ENCODE peak calls at places on chromosomes 2 and 18, in four cellular contexts. One of them, this sample, is unnamed.

GRCh38 chr2:58560531-58560930 is 319.4 kb upstream of the FANCL start:
- DNase-seq in K562: no peak
- DNase-seq in IMR-90: no peak
- DNase-seq in HepG2: no peak
- DNase-seq in this sample: no peak

GRCh38 chr2:70534183-70534836 is 19.3 kb downstream of the TGFA start:
- DNase-seq in K562: no peak
- DNase-seq in IMR-90: no peak
- DNase-seq in HepG2: no peak
- DNase-seq in this sample: no peak

GRCh38 chr18:13471971-13472628 is 253.5 kb downstream of the LDLRAD4 start:
- DNase-seq in K562: no peak
- DNase-seq in IMR-90: no peak
- DNase-seq in HepG2: peak; percentile 86
- DNase-seq in this sample: no peak

GRCh38 chr18:23069481-23069880 is 65.8 kb upstream of the CABLES1 start:
- DNase-seq in K562: no peak
- DNase-seq in IMR-90: no peak
- DNase-seq in HepG2: no peak
- DNase-seq in this sample: no peak

GRCh38 chr2:161625996-161626395 is 1.8 kb downstream of the SLC4A10 start:
- DNase-seq in K562: no peak
- DNase-seq in IMR-90: no peak
- DNase-seq in HepG2: no peak
- DNase-seq in this sample: no peak

GRCh38 chr2:60843006-60843405 is 38.4 kb upstream of the REL start:
- DNase-seq in K562: no peak
- DNase-seq in IMR-90: no peak
- DNase-seq in HepG2: no peak
- DNase-seq in this sample: no peak

GRCh38 chr18:59357928-59358327 is 1.1 kb downstream of the LMAN1 start:
- DNase-seq in K562: peak; percentile 28
- DNase-seq in IMR-90: peak; percentile 92
- DNase-seq in HepG2: peak; percentile 47
- DNase-seq in this sample: no peak

GRCh38 chr2:166230024-166230723 is 102.4 kb upstream of the SCN1A start:
- DNase-seq in K562: no peak
- DNase-seq in IMR-90: peak; percentile 70
- DNase-seq in HepG2: peak; percentile 98
- DNase-seq in this sample: no peak

GRCh38 chr2:10269711-10270610 is 32.7 kb upstream of the HPCAL1 start:
- DNase-seq in K562: no peak
- DNase-seq in IMR-90: no peak
- DNase-seq in HepG2: no peak
- DNase-seq in this sample: no peak

GRCh38 chr2:10266133-10266620 is 36.5 kb upstream of the HPCAL1 start:
- DNase-seq in K562: no peak
- DNase-seq in IMR-90: peak; percentile 56
- DNase-seq in HepG2: no peak
- DNase-seq in this sample: no peak

GRCh38 chr2:10269291-10269690 is 33.4 kb upstream of the HPCAL1 start:
- DNase-seq in K562: no peak
- DNase-seq in IMR-90: no peak
- DNase-seq in HepG2: no peak
- DNase-seq in this sample: no peak

GRCh38 chr2:10267036-10267435 is 35.7 kb upstream of the HPCAL1 start:
- DNase-seq in K562: no peak
- DNase-seq in IMR-90: no peak
- DNase-seq in HepG2: no peak
- DNase-seq in this sample: no peak

DNA sequence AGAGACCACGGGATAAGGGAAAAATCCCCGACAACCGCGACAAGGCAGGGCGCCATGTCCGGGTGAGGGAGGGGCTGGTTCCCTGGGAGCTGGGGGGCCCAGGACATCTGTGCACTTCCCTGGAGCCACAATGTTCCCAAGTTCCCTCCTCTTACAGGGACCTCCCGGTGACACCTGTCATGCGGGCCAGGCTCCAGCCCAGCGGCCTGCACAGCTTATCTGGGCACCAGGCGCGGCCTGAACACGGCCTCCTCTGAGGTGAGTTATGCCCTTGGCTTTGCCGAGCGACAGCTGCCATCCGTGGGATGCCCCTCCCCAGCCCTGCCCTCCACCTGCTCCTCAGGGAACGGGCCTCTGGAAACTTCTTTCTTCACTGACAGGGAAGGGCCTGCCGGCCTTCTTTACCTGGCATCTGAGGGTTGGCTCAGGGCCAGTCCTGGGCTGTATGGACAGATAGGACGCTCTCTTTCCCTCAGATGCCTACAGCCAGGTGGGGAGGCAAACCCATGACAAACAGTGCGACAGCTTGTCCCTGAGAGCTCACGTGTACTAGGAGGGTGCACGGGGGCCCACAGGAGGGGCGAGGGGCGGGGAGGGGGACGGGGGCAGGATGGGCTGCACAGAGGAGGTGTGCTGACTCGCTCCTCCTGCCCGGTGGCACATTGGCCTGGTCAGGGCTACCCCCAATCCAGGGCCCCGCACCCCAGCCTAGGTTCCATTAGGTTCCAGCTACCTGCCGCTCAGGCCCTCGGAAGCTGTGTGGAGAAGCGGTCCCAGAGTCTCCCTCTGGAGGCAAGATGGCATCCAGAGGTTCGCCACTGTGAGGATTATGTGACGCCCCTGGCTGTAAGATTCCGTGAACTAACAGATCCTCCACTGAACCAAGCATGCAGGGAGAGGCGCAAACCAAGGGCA is 34.9 kb upstream of the HPCAL1 start:
- DNase-seq in K562: no peak
- DNase-seq in IMR-90: no peak
- DNase-seq in HepG2: peak; percentile 38
- DNase-seq in this sample: no peak
- H3K27ac ChIP-seq in K562: no peak overlapping the region
- H3K27ac ChIP-seq in IMR-90: no peak overlapping the region
- H3K27ac ChIP-seq in HepG2: no peak overlapping the region
- H3K27ac ChIP-seq in this sample: no peak overlapping the region

DNA sequence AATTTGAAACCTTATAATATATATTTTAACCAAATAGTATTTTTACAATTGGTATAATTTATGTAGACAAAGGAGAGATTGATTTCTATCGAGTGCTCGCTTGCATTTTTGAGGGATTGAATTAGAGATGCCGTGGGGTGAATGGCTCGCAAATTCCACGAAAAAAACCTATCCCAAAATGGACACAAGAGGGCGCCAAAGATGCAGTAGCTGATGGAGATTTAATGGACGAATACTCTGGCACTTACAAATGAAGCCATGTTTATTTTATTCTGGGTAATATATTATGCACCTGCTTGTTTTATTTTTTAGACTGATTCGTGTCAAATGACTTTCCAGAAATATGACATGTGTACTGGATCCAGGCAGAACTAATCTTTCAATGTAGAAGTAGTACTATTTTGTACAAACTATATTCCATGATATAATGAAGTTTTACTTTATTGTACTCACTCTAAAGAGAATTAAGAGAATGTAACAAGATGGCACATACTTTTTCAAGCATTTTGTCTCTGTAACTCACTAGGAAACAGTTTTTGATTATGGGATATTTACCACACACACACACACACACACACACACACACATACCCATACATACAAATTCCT is 505.4 kb downstream of the PLCL1 start:
- DNase-seq in K562: peak; percentile 54
- DNase-seq in IMR-90: peak; percentile 38
- DNase-seq in HepG2: peak; percentile 42
- DNase-seq in this sample: peak; percentile 37
- TF ChIP-seq BHLHE40 in K562: no peak
- TF ChIP-seq BHLHE40 in IMR-90: no peak
- TF ChIP-seq BHLHE40 in HepG2: no peak
- TF ChIP-seq BHLHE40 in this sample: no peak

DNA sequence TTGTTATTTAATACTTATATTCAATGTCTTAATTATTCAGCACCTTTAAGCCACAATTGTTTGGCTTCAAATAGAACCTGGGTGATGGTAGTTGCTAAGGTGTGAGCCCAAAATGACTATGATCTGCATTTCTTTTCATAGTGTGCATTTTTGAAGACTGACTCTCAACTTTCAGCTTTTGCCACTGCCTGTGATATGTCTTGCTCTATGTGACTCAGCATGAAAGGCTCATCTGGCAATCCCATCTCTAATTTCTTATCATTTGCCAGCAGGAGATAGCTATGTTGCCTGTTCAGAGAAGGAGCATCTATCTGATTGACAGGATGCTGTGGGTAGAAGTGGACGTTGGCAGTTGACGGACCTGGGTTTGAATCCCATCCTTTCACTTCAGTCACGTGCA is 34.5 kb upstream of the CCDC93 start:
- DNase-seq in K562: no peak
- DNase-seq in IMR-90: peak; percentile 4
- DNase-seq in HepG2: no peak
- DNase-seq in this sample: no peak
- H3K27ac ChIP-seq in K562: no peak overlapping the region
- H3K27ac ChIP-seq in IMR-90: no peak overlapping the region
- H3K27ac ChIP-seq in HepG2: no peak overlapping the region
- H3K27ac ChIP-seq in this sample: no peak overlapping the region

GRCh38 chr2:27051902-27052645 is 606 bp downstream of the AGBL5 start:
- DNase-seq in K562: no peak
- DNase-seq in IMR-90: no peak
- DNase-seq in HepG2: no peak
- DNase-seq in this sample: peak; percentile 24
- TF ChIP-seq BHLHE40 in K562: no peak
- TF ChIP-seq BHLHE40 in IMR-90: no peak
- TF ChIP-seq BHLHE40 in HepG2: no peak
- TF ChIP-seq BHLHE40 in this sample: no peak

This sample was measured in A549.